ENCODE peak calls at places on chromosomes 13 and 19, in five cellular contexts. One of them, this sample, is unnamed.

GRCh38 chr19:52270266-52270885 is 989 bp downstream of the ZNF766 start:
- DNase-seq in naive thymus-derived CD8-positive, alpha-beta T cell: no peak
- DNase-seq in nephron progenitor cell: peak
- DNase-seq in T-helper 2 cell: no peak
- DNase-seq in NCI-H345: no peak
- DNase-seq in this sample: no peak

GRCh38 chr19:1860133-1860775 is 3.1 kb downstream of the KLF16 start:
- DNase-seq in naive thymus-derived CD8-positive, alpha-beta T cell: peak
- DNase-seq in nephron progenitor cell: peak
- DNase-seq in T-helper 2 cell: peak
- DNase-seq in NCI-H345: no peak
- DNase-seq in this sample: no peak

GRCh38 chr19:38543807-38544568 is 73.8 kb downstream of the MAP4K1 start:
- DNase-seq in naive thymus-derived CD8-positive, alpha-beta T cell: peak
- DNase-seq in nephron progenitor cell: no peak
- DNase-seq in T-helper 2 cell: no peak
- DNase-seq in NCI-H345: peak
- DNase-seq in this sample: peak

GRCh38 chr19:33758541-33759013 is 38.1 kb upstream of the KCTD15 start:
- DNase-seq in naive thymus-derived CD8-positive, alpha-beta T cell: no peak
- DNase-seq in nephron progenitor cell: no peak
- DNase-seq in T-helper 2 cell: no peak
- DNase-seq in NCI-H345: no peak
- DNase-seq in this sample: no peak

GRCh38 chr19:33814181-33815165 is 17.8 kb downstream of the KCTD15 start:
- DNase-seq in naive thymus-derived CD8-positive, alpha-beta T cell: no peak
- DNase-seq in nephron progenitor cell: no peak
- DNase-seq in T-helper 2 cell: no peak
- DNase-seq in NCI-H345: no peak
- DNase-seq in this sample: no peak

GRCh38 chr13:31119966-31120733 is 41.6 kb downstream of the HSPH1 start:
- DNase-seq in naive thymus-derived CD8-positive, alpha-beta T cell: no peak
- DNase-seq in nephron progenitor cell: no peak
- DNase-seq in T-helper 2 cell: no peak
- DNase-seq in NCI-H345: peak
- DNase-seq in this sample: no peak

GRCh38 chr13:77262198-77262597 is 64.7 kb downstream of the MYCBP2 start:
- DNase-seq in naive thymus-derived CD8-positive, alpha-beta T cell: no peak
- DNase-seq in nephron progenitor cell: no peak
- DNase-seq in T-helper 2 cell: no peak
- DNase-seq in NCI-H345: no peak
- DNase-seq in this sample: no peak

GRCh38 chr19:38163419-38164290 is 60.4 kb downstream of the DPF1 start:
- DNase-seq in naive thymus-derived CD8-positive, alpha-beta T cell: no peak
- DNase-seq in nephron progenitor cell: no peak
- DNase-seq in T-helper 2 cell: no peak
- DNase-seq in NCI-H345: no peak
- DNase-seq in this sample: no peak

GRCh38 chr19:36573948-36574726 is 1.0 kb upstream of the ZNF529 start:
- DNase-seq in naive thymus-derived CD8-positive, alpha-beta T cell: no peak
- DNase-seq in nephron progenitor cell: no peak
- DNase-seq in T-helper 2 cell: no peak
- DNase-seq in NCI-H345: no peak
- DNase-seq in this sample: no peak

GRCh38 chr19:3433313-3433712 is 47.0 kb downstream of the SMIM24 start:
- DNase-seq in naive thymus-derived CD8-positive, alpha-beta T cell: no peak
- DNase-seq in nephron progenitor cell: no peak
- DNase-seq in T-helper 2 cell: no peak
- DNase-seq in NCI-H345: no peak
- DNase-seq in this sample: no peak

GRCh38 chr19:51439021-51439465 is 19.2 kb downstream of the SIGLEC8 start:
- DNase-seq in naive thymus-derived CD8-positive, alpha-beta T cell: peak
- DNase-seq in nephron progenitor cell: no peak
- DNase-seq in T-helper 2 cell: no peak
- DNase-seq in NCI-H345: no peak
- DNase-seq in this sample: no peak

GRCh38 chr19:30570194-30570593 is 198.0 kb downstream of the ZNF536 start:
- DNase-seq in naive thymus-derived CD8-positive, alpha-beta T cell: no peak
- DNase-seq in nephron progenitor cell: no peak
- DNase-seq in T-helper 2 cell: no peak
- DNase-seq in NCI-H345: no peak
- DNase-seq in this sample: no peak

GRCh38 chr13:76854894-76855293 is 31.3 kb downstream of the KCTD12 start:
- DNase-seq in naive thymus-derived CD8-positive, alpha-beta T cell: no peak
- DNase-seq in nephron progenitor cell: no peak
- DNase-seq in T-helper 2 cell: no peak
- DNase-seq in NCI-H345: no peak
- DNase-seq in this sample: no peak

GRCh38 chr19:33767898-33768413 is 28.7 kb upstream of the KCTD15 start:
- DNase-seq in naive thymus-derived CD8-positive, alpha-beta T cell: no peak
- DNase-seq in nephron progenitor cell: peak
- DNase-seq in T-helper 2 cell: no peak
- DNase-seq in NCI-H345: no peak
- DNase-seq in this sample: no peak

GRCh38 chr13:37868691-37869505 is 674 bp downstream of the TRPC4 start:
- DNase-seq in naive thymus-derived CD8-positive, alpha-beta T cell: no peak
- DNase-seq in nephron progenitor cell: peak
- DNase-seq in T-helper 2 cell: no peak
- DNase-seq in NCI-H345: no peak
- DNase-seq in this sample: peak

GRCh38 chr13:20156711-20157110 is 4.1 kb downstream of the GJA3 start:
- DNase-seq in naive thymus-derived CD8-positive, alpha-beta T cell: no peak
- DNase-seq in nephron progenitor cell: no peak
- DNase-seq in T-helper 2 cell: no peak
- DNase-seq in NCI-H345: no peak
- DNase-seq in this sample: no peak

GRCh38 chr13:27117158-27117557 is 54.5 kb downstream of the USP12 start:
- DNase-seq in naive thymus-derived CD8-positive, alpha-beta T cell: no peak
- DNase-seq in nephron progenitor cell: no peak
- DNase-seq in T-helper 2 cell: no peak
- DNase-seq in NCI-H345: no peak
- DNase-seq in this sample: no peak

GRCh38 chr13:105638446-105638845 is 897.0 kb downstream of the EFNB2 start:
- DNase-seq in naive thymus-derived CD8-positive, alpha-beta T cell: no peak
- DNase-seq in nephron progenitor cell: no peak
- DNase-seq in T-helper 2 cell: no peak
- DNase-seq in NCI-H345: no peak
- DNase-seq in this sample: no peak

GRCh38 chr19:17026706-17027427 is at the start of gene CPAMD8:
- DNase-seq in naive thymus-derived CD8-positive, alpha-beta T cell: no peak
- DNase-seq in nephron progenitor cell: peak
- DNase-seq in T-helper 2 cell: no peak
- DNase-seq in NCI-H345: no peak
- DNase-seq in this sample: no peak

GRCh38 chr13:52428295-52428694 is 22.1 kb downstream of the VPS36 start:
- DNase-seq in naive thymus-derived CD8-positive, alpha-beta T cell: no peak
- DNase-seq in nephron progenitor cell: no peak
- DNase-seq in T-helper 2 cell: no peak
- DNase-seq in NCI-H345: no peak
- DNase-seq in this sample: no peak

GRCh38 chr13:77143325-77143907 is 116.5 kb upstream of the FBXL3 start:
- DNase-seq in naive thymus-derived CD8-positive, alpha-beta T cell: no peak
- DNase-seq in nephron progenitor cell: no peak
- DNase-seq in T-helper 2 cell: no peak
- DNase-seq in NCI-H345: no peak
- DNase-seq in this sample: no peak

GRCh38 chr19:29872224-29872731 is 60.5 kb downstream of the CCNE1 start:
- DNase-seq in naive thymus-derived CD8-positive, alpha-beta T cell: no peak
- DNase-seq in nephron progenitor cell: peak
- DNase-seq in T-helper 2 cell: peak
- DNase-seq in NCI-H345: peak
- DNase-seq in this sample: no peak

GRCh38 chr19:45467456-45468158 is at the start of gene FOSB:
- DNase-seq in naive thymus-derived CD8-positive, alpha-beta T cell: peak
- DNase-seq in nephron progenitor cell: peak
- DNase-seq in T-helper 2 cell: peak
- DNase-seq in NCI-H345: peak
- DNase-seq in this sample: peak

GRCh38 chr19:35253316-35254286 is 4.8 kb downstream of the LSR start:
- DNase-seq in naive thymus-derived CD8-positive, alpha-beta T cell: no peak
- DNase-seq in nephron progenitor cell: no peak
- DNase-seq in T-helper 2 cell: no peak
- DNase-seq in NCI-H345: peak
- DNase-seq in this sample: peak

GRCh38 chr13:96397807-96398206 is 307.9 kb downstream of the HS6ST3 start:
- DNase-seq in naive thymus-derived CD8-positive, alpha-beta T cell: no peak
- DNase-seq in nephron progenitor cell: no peak
- DNase-seq in T-helper 2 cell: no peak
- DNase-seq in NCI-H345: no peak
- DNase-seq in this sample: no peak

GRCh38 chr19:29781582-29782580 is 29.9 kb upstream of the CCNE1 start:
- DNase-seq in naive thymus-derived CD8-positive, alpha-beta T cell: no peak
- DNase-seq in nephron progenitor cell: no peak
- DNase-seq in T-helper 2 cell: no peak
- DNase-seq in NCI-H345: no peak
- DNase-seq in this sample: no peak